ENCODE peak calls at places on chromosomes 7 and 10, in seven cellular contexts. One of them, this sample, is unnamed.

GRCh38 chr10:84739641-84740040 is 411.3 kb downstream of the CCSER2 start:
- DNase-seq in putamen: no peak
- DNase-seq in right lobe of liver: no peak
- DNase-seq in naive thymus-derived CD8-positive, alpha-beta T cell: no peak
- DNase-seq in HCT116: no peak
- DNase-seq in activated T-helper 1 cell treated with anti-CD3 and anti-CD28 coated beads, Interleukin-12 subunit alpha, Interleukin-12 subunit beta, Interleukin-2, Interleukin-4 antibody, amounts not matched to agents 30 ng/mL and 10 ng/mL and 1 ng/mL, durations not matched to agents 14 hours and 24 hours and 36 hours: no peak
- DNase-seq in cardiac septum: no peak
- DNase-seq in this sample: no peak

GRCh38 chr7:92631830-92632487 is 41.8 kb upstream of the FAM133B start:
- DNase-seq in putamen: no peak
- DNase-seq in right lobe of liver: no peak
- DNase-seq in naive thymus-derived CD8-positive, alpha-beta T cell: no peak
- DNase-seq in HCT116: no peak
- DNase-seq in activated T-helper 1 cell treated with anti-CD3 and anti-CD28 coated beads, Interleukin-12 subunit alpha, Interleukin-12 subunit beta, Interleukin-2, Interleukin-4 antibody, amounts not matched to agents 30 ng/mL and 10 ng/mL and 1 ng/mL, durations not matched to agents 14 hours and 24 hours and 36 hours: no peak
- DNase-seq in cardiac septum: no peak
- DNase-seq in this sample: no peak

GRCh38 chr10:72084094-72084459 is 4.3 kb downstream of the SPOCK2 start:
- DNase-seq in putamen: no peak
- DNase-seq in right lobe of liver: no peak
- DNase-seq in naive thymus-derived CD8-positive, alpha-beta T cell: peak
- DNase-seq in HCT116: no peak
- DNase-seq in activated T-helper 1 cell treated with anti-CD3 and anti-CD28 coated beads, Interleukin-12 subunit alpha, Interleukin-12 subunit beta, Interleukin-2, Interleukin-4 antibody, amounts not matched to agents 30 ng/mL and 10 ng/mL and 1 ng/mL, durations not matched to agents 14 hours and 24 hours and 36 hours: peak
- DNase-seq in cardiac septum: peak
- DNase-seq in this sample: no peak

GRCh38 chr7:44882899-44883298 is 2.4 kb downstream of the PURB start:
- DNase-seq in putamen: no peak
- DNase-seq in right lobe of liver: no peak
- DNase-seq in naive thymus-derived CD8-positive, alpha-beta T cell: no peak
- DNase-seq in HCT116: no peak
- DNase-seq in activated T-helper 1 cell treated with anti-CD3 and anti-CD28 coated beads, Interleukin-12 subunit alpha, Interleukin-12 subunit beta, Interleukin-2, Interleukin-4 antibody, amounts not matched to agents 30 ng/mL and 10 ng/mL and 1 ng/mL, durations not matched to agents 14 hours and 24 hours and 36 hours: no peak
- DNase-seq in cardiac septum: no peak
- DNase-seq in this sample: no peak

GRCh38 chr7:158908552-158908951 is 52.2 kb downstream of the DYNC2I1 start:
- DNase-seq in putamen: no peak
- DNase-seq in right lobe of liver: no peak
- DNase-seq in naive thymus-derived CD8-positive, alpha-beta T cell: no peak
- DNase-seq in HCT116: no peak
- DNase-seq in activated T-helper 1 cell treated with anti-CD3 and anti-CD28 coated beads, Interleukin-12 subunit alpha, Interleukin-12 subunit beta, Interleukin-2, Interleukin-4 antibody, amounts not matched to agents 30 ng/mL and 10 ng/mL and 1 ng/mL, durations not matched to agents 14 hours and 24 hours and 36 hours: no peak
- DNase-seq in cardiac septum: no peak
- DNase-seq in this sample: no peak

GRCh38 chr10:112663181-112663879 is 216.3 kb downstream of the VTI1A start:
- DNase-seq in putamen: no peak
- DNase-seq in right lobe of liver: no peak
- DNase-seq in naive thymus-derived CD8-positive, alpha-beta T cell: no peak
- DNase-seq in HCT116: peak
- DNase-seq in activated T-helper 1 cell treated with anti-CD3 and anti-CD28 coated beads, Interleukin-12 subunit alpha, Interleukin-12 subunit beta, Interleukin-2, Interleukin-4 antibody, amounts not matched to agents 30 ng/mL and 10 ng/mL and 1 ng/mL, durations not matched to agents 14 hours and 24 hours and 36 hours: no peak
- DNase-seq in cardiac septum: no peak
- DNase-seq in this sample: no peak

GRCh38 chr10:126171555-126171954 is 216.7 kb downstream of the ADAM12 start:
- DNase-seq in putamen: no peak
- DNase-seq in right lobe of liver: no peak
- DNase-seq in naive thymus-derived CD8-positive, alpha-beta T cell: no peak
- DNase-seq in HCT116: no peak
- DNase-seq in activated T-helper 1 cell treated with anti-CD3 and anti-CD28 coated beads, Interleukin-12 subunit alpha, Interleukin-12 subunit beta, Interleukin-2, Interleukin-4 antibody, amounts not matched to agents 30 ng/mL and 10 ng/mL and 1 ng/mL, durations not matched to agents 14 hours and 24 hours and 36 hours: no peak
- DNase-seq in cardiac septum: no peak
- DNase-seq in this sample: no peak

GRCh38 chr7:123571684-123572083 is 14.1 kb upstream of the NDUFA5 start:
- DNase-seq in putamen: no peak
- DNase-seq in right lobe of liver: no peak
- DNase-seq in naive thymus-derived CD8-positive, alpha-beta T cell: no peak
- DNase-seq in HCT116: no peak
- DNase-seq in activated T-helper 1 cell treated with anti-CD3 and anti-CD28 coated beads, Interleukin-12 subunit alpha, Interleukin-12 subunit beta, Interleukin-2, Interleukin-4 antibody, amounts not matched to agents 30 ng/mL and 10 ng/mL and 1 ng/mL, durations not matched to agents 14 hours and 24 hours and 36 hours: no peak
- DNase-seq in cardiac septum: no peak
- DNase-seq in this sample: no peak

GRCh38 chr7:157461805-157462771 is 125.3 kb downstream of the DNAJB6 start:
- DNase-seq in putamen: no peak
- DNase-seq in right lobe of liver: no peak
- DNase-seq in naive thymus-derived CD8-positive, alpha-beta T cell: no peak
- DNase-seq in HCT116: no peak
- DNase-seq in activated T-helper 1 cell treated with anti-CD3 and anti-CD28 coated beads, Interleukin-12 subunit alpha, Interleukin-12 subunit beta, Interleukin-2, Interleukin-4 antibody, amounts not matched to agents 30 ng/mL and 10 ng/mL and 1 ng/mL, durations not matched to agents 14 hours and 24 hours and 36 hours: no peak
- DNase-seq in cardiac septum: peak
- DNase-seq in this sample: no peak

GRCh38 chr10:63115732-63116383 is 17.3 kb upstream of the NRBF2 start:
- DNase-seq in putamen: peak
- DNase-seq in right lobe of liver: peak
- DNase-seq in naive thymus-derived CD8-positive, alpha-beta T cell: no peak
- DNase-seq in HCT116: no peak
- DNase-seq in activated T-helper 1 cell treated with anti-CD3 and anti-CD28 coated beads, Interleukin-12 subunit alpha, Interleukin-12 subunit beta, Interleukin-2, Interleukin-4 antibody, amounts not matched to agents 30 ng/mL and 10 ng/mL and 1 ng/mL, durations not matched to agents 14 hours and 24 hours and 36 hours: no peak
- DNase-seq in cardiac septum: peak
- DNase-seq in this sample: no peak

GRCh38 chr10:118669020-118669766 is 73.7 kb upstream of the PRLHR start:
- DNase-seq in putamen: peak
- DNase-seq in right lobe of liver: no peak
- DNase-seq in naive thymus-derived CD8-positive, alpha-beta T cell: no peak
- DNase-seq in HCT116: no peak
- DNase-seq in activated T-helper 1 cell treated with anti-CD3 and anti-CD28 coated beads, Interleukin-12 subunit alpha, Interleukin-12 subunit beta, Interleukin-2, Interleukin-4 antibody, amounts not matched to agents 30 ng/mL and 10 ng/mL and 1 ng/mL, durations not matched to agents 14 hours and 24 hours and 36 hours: no peak
- DNase-seq in cardiac septum: no peak
- DNase-seq in this sample: no peak

GRCh38 chr7:155693826-155694225 is 49.4 kb downstream of the RBM33 start:
- DNase-seq in putamen: no peak
- DNase-seq in right lobe of liver: no peak
- DNase-seq in naive thymus-derived CD8-positive, alpha-beta T cell: no peak
- DNase-seq in HCT116: no peak
- DNase-seq in activated T-helper 1 cell treated with anti-CD3 and anti-CD28 coated beads, Interleukin-12 subunit alpha, Interleukin-12 subunit beta, Interleukin-2, Interleukin-4 antibody, amounts not matched to agents 30 ng/mL and 10 ng/mL and 1 ng/mL, durations not matched to agents 14 hours and 24 hours and 36 hours: no peak
- DNase-seq in cardiac septum: no peak
- DNase-seq in this sample: no peak

GRCh38 chr7:99408347-99409191 is at the start of the genes BUD31 and PDAP1:
- DNase-seq in putamen: peak
- DNase-seq in right lobe of liver: peak
- DNase-seq in naive thymus-derived CD8-positive, alpha-beta T cell: peak
- DNase-seq in HCT116: peak
- DNase-seq in activated T-helper 1 cell treated with anti-CD3 and anti-CD28 coated beads, Interleukin-12 subunit alpha, Interleukin-12 subunit beta, Interleukin-2, Interleukin-4 antibody, amounts not matched to agents 30 ng/mL and 10 ng/mL and 1 ng/mL, durations not matched to agents 14 hours and 24 hours and 36 hours: peak
- DNase-seq in cardiac septum: peak
- DNase-seq in this sample: peak

GRCh38 chr7:155119801-155120382 is 49.8 kb downstream of the HTR5A start:
- DNase-seq in putamen: no peak
- DNase-seq in right lobe of liver: no peak
- DNase-seq in naive thymus-derived CD8-positive, alpha-beta T cell: no peak
- DNase-seq in HCT116: no peak
- DNase-seq in activated T-helper 1 cell treated with anti-CD3 and anti-CD28 coated beads, Interleukin-12 subunit alpha, Interleukin-12 subunit beta, Interleukin-2, Interleukin-4 antibody, amounts not matched to agents 30 ng/mL and 10 ng/mL and 1 ng/mL, durations not matched to agents 14 hours and 24 hours and 36 hours: no peak
- DNase-seq in cardiac septum: no peak
- DNase-seq in this sample: no peak

GRCh38 chr7:7554647-7555575 is 11.8 kb upstream of the MIOS start:
- DNase-seq in putamen: no peak
- DNase-seq in right lobe of liver: no peak
- DNase-seq in naive thymus-derived CD8-positive, alpha-beta T cell: no peak
- DNase-seq in HCT116: no peak
- DNase-seq in activated T-helper 1 cell treated with anti-CD3 and anti-CD28 coated beads, Interleukin-12 subunit alpha, Interleukin-12 subunit beta, Interleukin-2, Interleukin-4 antibody, amounts not matched to agents 30 ng/mL and 10 ng/mL and 1 ng/mL, durations not matched to agents 14 hours and 24 hours and 36 hours: no peak
- DNase-seq in cardiac septum: no peak
- DNase-seq in this sample: no peak

GRCh38 chr10:132514841-132515521 is 22.6 kb upstream of the INPP5A start:
- DNase-seq in putamen: no peak
- DNase-seq in right lobe of liver: peak
- DNase-seq in naive thymus-derived CD8-positive, alpha-beta T cell: no peak
- DNase-seq in HCT116: no peak
- DNase-seq in activated T-helper 1 cell treated with anti-CD3 and anti-CD28 coated beads, Interleukin-12 subunit alpha, Interleukin-12 subunit beta, Interleukin-2, Interleukin-4 antibody, amounts not matched to agents 30 ng/mL and 10 ng/mL and 1 ng/mL, durations not matched to agents 14 hours and 24 hours and 36 hours: no peak
- DNase-seq in cardiac septum: peak
- DNase-seq in this sample: no peak

GRCh38 chr10:87053121-87053520 is 33.0 kb downstream of the FAM25A start:
- DNase-seq in putamen: peak
- DNase-seq in right lobe of liver: peak
- DNase-seq in naive thymus-derived CD8-positive, alpha-beta T cell: no peak
- DNase-seq in HCT116: no peak
- DNase-seq in activated T-helper 1 cell treated with anti-CD3 and anti-CD28 coated beads, Interleukin-12 subunit alpha, Interleukin-12 subunit beta, Interleukin-2, Interleukin-4 antibody, amounts not matched to agents 30 ng/mL and 10 ng/mL and 1 ng/mL, durations not matched to agents 14 hours and 24 hours and 36 hours: no peak
- DNase-seq in cardiac septum: no peak
- DNase-seq in this sample: no peak

GRCh38 chr10:87752571-87752970 is 65.5 kb downstream of the ATAD1 start:
- DNase-seq in putamen: no peak
- DNase-seq in right lobe of liver: no peak
- DNase-seq in naive thymus-derived CD8-positive, alpha-beta T cell: no peak
- DNase-seq in HCT116: no peak
- DNase-seq in activated T-helper 1 cell treated with anti-CD3 and anti-CD28 coated beads, Interleukin-12 subunit alpha, Interleukin-12 subunit beta, Interleukin-2, Interleukin-4 antibody, amounts not matched to agents 30 ng/mL and 10 ng/mL and 1 ng/mL, durations not matched to agents 14 hours and 24 hours and 36 hours: no peak
- DNase-seq in cardiac septum: no peak
- DNase-seq in this sample: no peak

GRCh38 chr10:132524443-132525285 is 12.9 kb upstream of the INPP5A start:
- DNase-seq in putamen: no peak
- DNase-seq in right lobe of liver: peak
- DNase-seq in naive thymus-derived CD8-positive, alpha-beta T cell: no peak
- DNase-seq in HCT116: no peak
- DNase-seq in activated T-helper 1 cell treated with anti-CD3 and anti-CD28 coated beads, Interleukin-12 subunit alpha, Interleukin-12 subunit beta, Interleukin-2, Interleukin-4 antibody, amounts not matched to agents 30 ng/mL and 10 ng/mL and 1 ng/mL, durations not matched to agents 14 hours and 24 hours and 36 hours: no peak
- DNase-seq in cardiac septum: peak
- DNase-seq in this sample: no peak

GRCh38 chr10:77881636-77882035 is 44.9 kb downstream of the DLG5 start:
- DNase-seq in putamen: no peak
- DNase-seq in right lobe of liver: no peak
- DNase-seq in naive thymus-derived CD8-positive, alpha-beta T cell: no peak
- DNase-seq in HCT116: no peak
- DNase-seq in activated T-helper 1 cell treated with anti-CD3 and anti-CD28 coated beads, Interleukin-12 subunit alpha, Interleukin-12 subunit beta, Interleukin-2, Interleukin-4 antibody, amounts not matched to agents 30 ng/mL and 10 ng/mL and 1 ng/mL, durations not matched to agents 14 hours and 24 hours and 36 hours: no peak
- DNase-seq in cardiac septum: no peak
- DNase-seq in this sample: no peak

GRCh38 chr10:122257041-122257440 is 14.1 kb upstream of the BTBD16 start:
- DNase-seq in putamen: no peak
- DNase-seq in right lobe of liver: no peak
- DNase-seq in naive thymus-derived CD8-positive, alpha-beta T cell: no peak
- DNase-seq in HCT116: no peak
- DNase-seq in activated T-helper 1 cell treated with anti-CD3 and anti-CD28 coated beads, Interleukin-12 subunit alpha, Interleukin-12 subunit beta, Interleukin-2, Interleukin-4 antibody, amounts not matched to agents 30 ng/mL and 10 ng/mL and 1 ng/mL, durations not matched to agents 14 hours and 24 hours and 36 hours: no peak
- DNase-seq in cardiac septum: no peak
- DNase-seq in this sample: no peak

This sample was measured in KG1.